ENCODE peak calls at places on chromosomes 4 and X, in ten cellular contexts. A, C, Z, P, T, V, Q, M, H and J are unnamed samples.

GRCh38 chr4:171035909-171036308 is 777.3 kb upstream of the GALNTL6 start:
- DNase-seq in A (no peak), C (no peak), Z (no peak), P (no peak), T (no peak), V (no peak), Q (no peak), M (no peak), H (no peak), J (no peak)

GRCh38 chr4:6834867-6835266 is 52.3 kb downstream of the KIAA0232 start:
- DNase-seq in A (no peak), C (no peak), Z (no peak), P (no peak), T (peak; percentile 81), V (peak; percentile 64), Q (no peak), M (no peak), H (no peak), J (no peak)

GRCh38 chr4:145213245-145213644 is 32.9 kb upstream of the OTUD4 start:
- DNase-seq in A (no peak), C (no peak), Z (no peak), P (no peak), T (no peak), V (no peak), Q (no peak), M (no peak), H (no peak), J (no peak)

GRCh38 chr4:184845367-184846011 is 19.7 kb upstream of the ACSL1 start:
- DNase-seq in A (peak; percentile 25), C (peak; percentile 41), Z (no peak), P (no peak), T (no peak), V (peak; percentile 99), Q (no peak), M (no peak), H (no peak), J (no peak)

GRCh38 chr4:41360911-41361830 is 104.4 kb downstream of the UCHL1 start:
- DNase-seq in A (peak; percentile 23), C (peak; percentile 34), Z (no peak), P (peak; percentile 31), T (peak; percentile 78), V (peak; percentile 13), Q (no peak), M (peak; percentile 25), H (peak; percentile 62), J (no peak)

GRCh38 chr4:140595065-140595464 is 26.3 kb upstream of the UCP1 start:
- DNase-seq in A (peak; percentile 25), C (peak; percentile 39), Z (no peak), P (peak; percentile 14), T (no peak), V (peak; percentile 53), Q (no peak), M (no peak), H (peak; percentile 32), J (no peak)

GRCh38 chrX:115650916-115651315 is 89.9 kb downstream of the PLS3 start:
- DNase-seq in A (peak; percentile 63), C (peak; percentile 28), Z (no peak), P (no peak), T (no peak), V (peak; percentile 44), Q (no peak), M (peak; percentile 39), H (no peak), J (no peak)

GRCh38 chr4:166301266-166301665 is 428.2 kb downstream of the TLL1 start:
- DNase-seq in A (no peak), C (no peak), Z (no peak), P (no peak), T (no peak), V (peak; percentile 17), Q (no peak), M (no peak), H (no peak), J (no peak)

GRCh38 chrX:134431894-134432293 is 28.1 kb upstream of the HPRT1 start:
- DNase-seq in A (peak; percentile 34), C (no peak), Z (no peak), P (no peak), T (no peak), V (peak; percentile 75), Q (no peak), M (no peak), H (no peak), J (no peak)

GRCh38 chr4:57631147-57631546 is 521.0 kb upstream of the IGFBP7 start:
- DNase-seq in A (no peak), C (no peak), Z (no peak), P (no peak), T (no peak), V (no peak), Q (no peak), M (no peak), H (no peak), J (no peak)
- TF ChIP-seq CTCF in A (no peak), C (no peak), Z (no peak), P (no peak), T (no peak), V (no peak), Q (no peak), M (no peak), H (no peak), J (no peak)

DNA sequence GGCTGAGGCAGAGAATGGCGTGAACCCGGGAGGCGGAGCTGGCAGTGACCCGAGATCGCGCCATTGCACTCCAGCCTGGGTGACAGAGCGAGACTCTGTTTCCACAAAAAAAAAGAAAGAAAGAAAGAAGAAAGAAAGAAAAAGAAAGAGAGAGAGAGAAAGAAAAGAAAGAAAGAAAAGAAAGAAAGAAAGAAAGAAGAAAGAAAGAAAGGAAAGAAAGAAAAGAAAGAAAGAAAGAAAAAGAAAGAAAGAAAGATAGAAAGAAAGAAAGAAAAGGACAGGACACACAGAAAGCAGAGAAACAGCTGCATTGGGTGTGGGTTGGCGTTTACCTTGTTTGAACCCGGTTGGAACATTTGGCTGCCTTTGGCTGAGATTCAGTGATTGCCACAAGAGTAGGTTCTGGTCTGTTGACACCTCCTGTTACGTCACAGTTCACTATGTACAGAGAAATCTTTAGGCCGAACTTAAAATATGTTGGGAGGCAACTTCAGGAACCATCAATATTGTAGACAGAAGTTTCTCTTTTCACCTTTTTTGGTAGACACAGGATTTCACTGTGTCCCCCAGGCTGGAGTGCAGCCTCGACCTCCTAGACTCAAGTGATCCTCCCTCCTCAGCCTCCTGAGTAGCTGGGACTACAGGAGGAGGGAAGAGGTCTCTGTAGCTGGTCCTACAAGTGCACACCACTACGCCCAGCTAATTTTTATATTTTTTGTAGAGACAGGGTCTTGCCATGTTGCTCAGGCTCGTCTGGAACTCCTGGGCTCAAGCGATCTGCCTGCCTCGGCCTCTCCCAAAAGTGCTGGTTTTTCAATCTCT is 16.3 kb upstream of the PLCXD1 start:
- DNase-seq in A (no peak), C (no peak), Z (no peak), P (no peak), T (peak; percentile 3), V (no peak), Q (no peak), M (no peak), H (peak; percentile 11), J (no peak)
- TF ChIP-seq CTCF in A (no peak), C (no peak), Z (no peak), P (no peak), T (no peak), V (no peak), Q (no peak), M (no peak), H (no peak), J (no peak)

DNA sequence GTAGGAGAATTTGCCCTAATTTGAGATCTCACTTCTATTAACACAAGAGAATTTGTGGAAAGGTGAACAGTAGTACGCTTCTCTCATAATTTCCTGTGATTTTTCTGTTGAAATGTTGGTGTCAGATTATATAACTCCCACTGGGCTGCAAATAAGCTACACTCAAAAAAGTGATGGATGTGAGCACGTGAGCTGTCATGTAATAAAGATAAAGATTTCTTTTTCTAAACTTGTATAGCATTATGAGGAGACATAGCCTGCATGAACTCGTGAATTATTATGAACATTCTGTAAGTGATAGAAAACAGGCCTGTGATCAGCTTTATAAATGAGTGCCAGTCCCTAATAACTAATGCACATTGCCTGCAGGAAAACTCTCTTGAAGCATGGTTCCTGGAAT is 356.6 kb upstream of the ACTRT1 start:
- DNase-seq in A (no peak), C (no peak), Z (no peak), P (no peak), T (no peak), V (no peak), Q (no peak), M (no peak), H (no peak), J (no peak)
- TF ChIP-seq CTCF in A (no peak), C (no peak), Z (no peak), P (no peak), T (no peak), V (no peak), Q (no peak), M (no peak), H (no peak), J (no peak)

DNA sequence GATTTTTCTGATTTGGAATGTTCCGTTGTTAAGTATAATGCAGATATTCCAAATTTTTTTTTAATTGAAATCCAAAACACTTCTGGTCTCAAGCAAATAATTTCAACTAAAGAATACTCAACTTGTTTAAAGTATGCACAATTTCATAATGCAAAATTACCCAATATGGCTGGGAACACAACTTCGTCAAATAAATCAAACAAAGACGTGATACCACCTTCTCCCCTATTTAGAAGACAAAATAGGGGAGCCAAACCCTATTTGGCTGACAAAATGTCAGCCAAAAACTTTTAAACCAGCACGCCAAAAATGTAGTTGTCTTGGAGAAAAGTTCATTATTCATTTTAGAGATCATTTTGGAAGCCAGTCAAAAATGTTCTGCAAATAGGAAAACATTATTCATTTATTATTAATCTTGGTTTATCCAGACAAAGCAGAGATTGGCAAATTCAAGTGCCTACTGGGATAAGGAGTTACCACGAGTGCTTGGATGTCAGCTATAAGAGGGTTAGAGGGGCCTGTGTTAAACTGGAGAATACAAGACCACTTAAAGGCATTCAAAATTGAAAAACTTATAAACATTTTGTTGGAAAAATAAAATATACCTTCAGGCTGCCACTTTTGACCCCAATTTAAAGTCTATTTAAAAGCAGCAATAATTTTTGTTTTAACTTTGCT is 3.3 kb upstream of the TKTL2 start:
- DNase-seq in A (peak; percentile 3), C (no peak), Z (no peak), P (no peak), T (no peak), V (no peak), Q (no peak), M (no peak), H (no peak), J (no peak)
- TF ChIP-seq CTCF in A (no peak), C (no peak), Z (no peak), P (no peak), T (no peak), V (no peak), Q (no peak), M (no peak), H (no peak), J (no peak)